ENCODE peak calls at places on chromosomes 11 and 22, in six cellular contexts. I, T, C, M, K and Z are unnamed samples.

GRCh38 chr11:114131366-114131963 is 72.0 kb downstream of the ZBTB16 start:
- DNase-seq in T (peak; percentile 61), C (no peak), I (no peak), K (no peak), M (no peak), Z (no peak)

GRCh38 chr11:86940122-86940777 is 14.9 kb downstream of the FZD4 start:
- DNase-seq in C (peak; percentile 32), M (no peak), I (no peak), T (peak; percentile 56), K (no peak), Z (no peak)

GRCh38 chr22:26666035-26666338 is 8.6 kb downstream of the MIAT start:
- DNase-seq in I (no peak), K (no peak), T (no peak), C (no peak), M (no peak), Z (no peak)

GRCh38 chr22:31227186-31227585 is 15.1 kb downstream of the LIMK2 start:
- DNase-seq in M (no peak), T (no peak), K (no peak), C (no peak), I (no peak), Z (no peak)

GRCh38 chr11:105398636-105399035 is 211.2 kb upstream of the GRIA4 start:
- DNase-seq in K (no peak), M (no peak), C (no peak), T (no peak), I (no peak), Z (no peak)

GRCh38 chr11:371716-372590 is 2.7 kb downstream of the B4GALNT4 start:
- DNase-seq in M (no peak), C (no peak), T (no peak), K (no peak), I (no peak), Z (no peak)

GRCh38 chr11:122258446-122258994 is 142.5 kb upstream of the BLID start:
- DNase-seq in K (no peak), T (no peak), M (no peak), C (no peak), I (no peak), Z (no peak)

GRCh38 chr11:118027694-118028093 is 41.5 kb downstream of the IL10RA start:
- DNase-seq in I (no peak), T (no peak), C (no peak), K (no peak), M (no peak), Z (no peak)

GRCh38 chr22:26923498-26923897 is 266.1 kb downstream of the MIAT start:
- DNase-seq in I (no peak), M (no peak), K (no peak), T (no peak), C (no peak), Z (no peak)

GRCh38 chr22:39622881-39623367 is 52.4 kb downstream of the CACNA1I start:
- DNase-seq in C (no peak), T (no peak), K (peak; percentile 75), M (peak; percentile 69), I (peak; percentile 56), Z (peak; percentile 56)

GRCh38 chr11:114779189-114779588 is 100.9 kb downstream of the NXPE2 start:
- DNase-seq in M (no peak), T (no peak), K (no peak), C (no peak), I (no peak), Z (no peak)

GRCh38 chr11:116499396-116500001 is 273.3 kb downstream of the BUD13 start:
- DNase-seq in M (peak; percentile 86), K (peak; percentile 95), T (peak; percentile 12), I (peak; percentile 62), C (peak; percentile 76), Z (no peak)

GRCh38 chr11:113395782-113396336 is 8.3 kb downstream of the ANKK1 start:
- DNase-seq in M (no peak), C (no peak), T (no peak), I (no peak), K (no peak), Z (no peak)

GRCh38 chr11:128559496-128560103 is 27.8 kb downstream of the ETS1 start:
- DNase-seq in I (no peak), T (no peak), C (no peak), K (no peak), M (no peak), Z (no peak)

GRCh38 chr22:44700456-44700855 is 1.5 kb upstream of the PRR5 start:
- DNase-seq in M (no peak), T (peak; percentile 49), C (no peak), I (no peak), K (no peak), Z (no peak)

GRCh38 chr22:24875862-24876506 is 70.0 kb downstream of the SGSM1 start:
- DNase-seq in K (peak; percentile 78), C (no peak), M (no peak), T (peak; percentile 24), I (peak; percentile 78), Z (no peak)

GRCh38 chr11:25794804-25795203 is 537.1 kb upstream of the ANO3 start:
- DNase-seq in M (no peak), C (no peak), K (no peak), T (no peak), I (no peak), Z (no peak)

GRCh38 chr11:33775832-33776231 is 1.5 kb upstream of the FBXO3 start:
- DNase-seq in M (no peak), K (no peak), C (no peak), I (no peak), T (peak; percentile 51), Z (no peak)
- H3K4me3 ChIP-seq in M (no peak overlapping the region), K (no peak overlapping the region), C (no peak overlapping the region), I (no peak overlapping the region), T (no peak overlapping the region), Z (no peak overlapping the region)

GRCh38 chr11:34631737-34632104 is 10.8 kb downstream of the EHF start:
- DNase-seq in T (no peak), I (no peak), K (no peak), C (peak; percentile 71), M (no peak), Z (no peak)

GRCh38 chr11:34633990-34634725 is 13.3 kb downstream of the EHF start:
- DNase-seq in T (no peak), K (no peak), I (no peak), M (no peak), C (no peak), Z (no peak)

GRCh38 chr11:34631297-34631696 is 10.4 kb downstream of the EHF start:
- DNase-seq in I (no peak), C (no peak), K (no peak), T (no peak), M (no peak), Z (no peak)

GRCh38 chr11:34632105-34632780 is 11.3 kb downstream of the EHF start:
- DNase-seq in K (peak; percentile 39), M (no peak), I (no peak), T (no peak), C (peak; percentile 76), Z (no peak)

GRCh38 chr11:34633640-34633989 is 12.7 kb downstream of the EHF start:
- DNase-seq in M (no peak), T (no peak), K (no peak), I (no peak), C (no peak), Z (no peak)
- H3K4me1 ChIP-seq in M (peaks cover 24% of the 10 kb centered on the region), T (peaks cover 9% of the 10 kb centered on the region), K (peaks cover 27% of the 10 kb centered on the region), I (no peaks in the 10 kb centered on the region), C (peaks cover 25% of the 10 kb centered on the region), Z (peaks cover 3% of the 10 kb centered on the region)

GRCh38 chr22:28438183-28438778 is 241.4 kb downstream of the TTC28 start:
- DNase-seq in T (no peak), M (no peak), K (no peak), I (no peak), C (no peak), Z (no peak)

GRCh38 chr22:28441720-28442263 is 237.8 kb downstream of the TTC28 start:
- DNase-seq in M (no peak), T (no peak), I (no peak), C (peak; percentile 23), K (peak; percentile 5), Z (no peak)

GRCh38 chr22:28442264-28442950 is 237.2 kb downstream of the TTC28 start:
- DNase-seq in C (peak; percentile 58), K (peak; percentile 91), T (peak; percentile 83), I (peak; percentile 82), M (peak; percentile 88), Z (no peak)

GRCh38 chr22:28442951-28443876 is 236.4 kb downstream of the TTC28 start:
- DNase-seq in I (peak; percentile 80), C (peak; percentile 68), M (peak; percentile 63), T (peak; percentile 71), K (peak; percentile 78), Z (no peak)

DNA sequence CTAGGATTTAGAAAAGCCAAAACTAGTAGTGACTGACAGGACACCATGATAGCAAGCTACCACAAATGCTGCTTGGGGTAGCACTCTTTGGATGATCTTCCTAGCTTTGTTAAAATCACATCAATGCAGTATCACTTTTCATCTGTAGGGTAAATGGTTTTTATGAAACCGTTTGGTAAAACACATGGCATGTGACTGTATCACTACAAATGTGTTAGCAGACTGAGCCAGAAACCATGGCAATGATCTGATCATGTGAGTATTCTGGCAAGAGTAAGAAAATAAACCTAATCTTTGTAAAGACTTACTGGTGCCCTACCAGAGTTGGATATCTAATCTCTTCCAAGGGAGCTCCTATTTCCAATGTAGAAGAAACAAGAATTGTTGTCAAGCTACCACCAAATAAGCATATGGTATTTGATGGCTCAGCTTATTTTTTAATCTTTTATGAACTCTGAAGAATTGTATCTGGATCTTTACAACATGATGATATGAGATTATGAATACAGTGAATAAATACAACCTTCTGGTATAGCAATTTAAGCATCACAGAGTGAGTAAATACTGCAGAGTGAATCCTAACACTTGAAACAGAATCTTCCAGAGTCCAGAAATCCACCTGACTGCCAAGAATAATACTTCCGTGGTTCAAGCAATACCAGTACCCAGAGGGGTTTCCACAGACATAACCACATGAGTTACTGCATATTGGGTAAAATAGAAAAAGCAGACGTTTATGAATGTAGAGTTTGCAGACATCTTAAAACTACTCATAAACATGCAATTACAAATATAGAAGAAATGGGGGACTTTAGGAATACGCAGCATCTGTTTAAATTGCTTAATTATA is 238.9 kb downstream of the TTC28 start:
- DNase-seq in C (no peak), K (no peak), I (no peak), M (no peak), T (peak; percentile 28), Z (no peak)
- H3K4me3 ChIP-seq in C (no peak overlapping the region), K (no peak overlapping the region), I (peak overlapping the region; percentile 65), M (peak overlapping the region; percentile 64), T (peak overlapping the region; percentile 79), Z (no peak overlapping the region)

GRCh38 chr11:57763568-57763967 is 2.0 kb downstream of the CTNND1 start:
- DNase-seq in I (no peak), T (peak; percentile 69), M (no peak), K (peak; percentile 55), C (peak; percentile 15), Z (no peak)

GRCh38 chr11:57764972-57765371 is 3.4 kb downstream of the CTNND1 start:
- DNase-seq in C (no peak), M (no peak), I (no peak), K (no peak), T (no peak), Z (no peak)

GRCh38 chr11:57761301-57762234 is at the start of gene CTNND1:
- DNase-seq in I (peak; percentile 62), K (peak; percentile 93), T (peak; percentile 99), C (peak; percentile 94), M (peak; percentile 83), Z (no peak)

GRCh38 chr11:57762235-57762866 is 749 bp downstream of the CTNND1 start:
- DNase-seq in M (no peak), T (peak; percentile 22), C (peak; percentile 30), K (peak; percentile 35), I (no peak), Z (no peak)

DNA sequence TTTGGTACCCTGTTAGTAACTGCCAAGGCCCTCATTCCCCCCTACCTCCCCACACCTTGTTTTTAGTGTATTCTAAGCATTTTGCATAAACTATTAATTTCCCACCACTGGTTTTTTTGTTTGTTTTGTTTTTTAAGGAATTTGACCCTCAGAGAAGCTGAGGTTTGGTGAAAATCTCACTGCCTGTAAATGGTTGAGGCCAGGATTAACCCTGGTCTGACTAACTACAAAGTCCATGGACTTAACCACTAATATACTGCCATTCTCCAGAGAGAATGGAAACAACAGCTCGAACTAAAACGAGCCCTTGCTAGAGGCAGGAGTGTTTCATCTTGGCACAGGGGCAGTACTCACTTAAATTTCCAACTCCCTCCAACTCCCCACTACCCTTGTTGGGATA is 2.9 kb downstream of the CTNND1 start:
- DNase-seq in M (no peak), K (no peak), T (peak; percentile 31), C (no peak), I (no peak), Z (no peak)
- H3K4me1 ChIP-seq in M (peaks cover 60% of the 10 kb centered on the region), K (peaks cover 23% of the 10 kb centered on the region), T (peaks cover 6% of the 10 kb centered on the region), C (peaks cover 8% of the 10 kb centered on the region), I (peaks cover 11% of the 10 kb centered on the region), Z (no peaks in the 10 kb centered on the region)